ENCODE peak calls at places on chromosome 12, in six cellular contexts. N is heart left ventricle; T is GM12891; I is NCI-H1417; P is brain microvascular endothelial cell; B is stimulated activated CD8-positive, alpha-beta memory T cell treated with anti-CD3 and anti-CD28 coated beads, Interleukin-2, amount 100 ng/mL, for 1 hour. H is an unnamed sample.

GRCh38 chr12:65100140-65100539 is 21.0 kb downstream of the WIF1 start:
- DNase-seq in N (no peak), T (no peak), I (peak), P (no peak), B (no peak), H (no peak)

GRCh38 chr12:44875954-44876553 is at the start of gene NELL2:
- DNase-seq in N (no peak), T (peak), I (peak), P (no peak), B (peak), H (no peak)

GRCh38 chr12:67826148-67826547 is 163.1 kb upstream of the IFNG-AS1 start:
- DNase-seq in N (no peak), T (no peak), I (no peak), P (no peak), B (no peak), H (no peak)

GRCh38 chr12:18165422-18165871 is 75.5 kb upstream of the RERGL start:
- DNase-seq in N (no peak), T (no peak), I (peak), P (peak), B (no peak), H (no peak)

GRCh38 chr12:104485651-104486341 is 29.0 kb downstream of the CHST11 start:
- DNase-seq in N (no peak), T (no peak), I (no peak), P (no peak), B (no peak), H (no peak)

GRCh38 chr12:131346578-131347344 is 364.1 kb upstream of the SFSWAP start:
- DNase-seq in N (no peak), T (no peak), I (no peak), P (no peak), B (no peak), H (no peak)

GRCh38 chr12:82708507-82708906 is 21.8 kb downstream of the TMTC2 start:
- DNase-seq in N (peak), T (no peak), I (peak), P (no peak), B (no peak), H (no peak)

GRCh38 chr12:65834146-65834935 is 10.1 kb downstream of the HMGA2 start:
- DNase-seq in N (no peak), T (no peak), I (no peak), P (no peak), B (no peak), H (no peak)

GRCh38 chr12:31368666-31369361 is 42.9 kb upstream of the SINHCAF start:
- DNase-seq in N (no peak), T (no peak), I (no peak), P (no peak), B (no peak), H (no peak)